ENCODE peak calls at places on chromosomes 3 and 15, in four cellular contexts. H is hepatocyte, F is dorsolateral prefrontal cortex, U is AG04450. D is an unnamed sample.

GRCh38 chr3:140188285-140188684 is 253.3 kb downstream of the CLSTN2 start:
- DNase-seq in H (no peak), F (no peak), U (no peak), D (no peak)

GRCh38 chr15:62993066-62993465 is 49.5 kb upstream of the TPM1 start:
- DNase-seq in H (no peak), F (no peak), U (no peak), D (no peak)

GRCh38 chr15:48370460-48370859 is 39.2 kb downstream of the DUT start:
- DNase-seq in H (no peak), F (no peak), U (no peak), D (no peak)

GRCh38 chr3:47347217-47347801 is 33.5 kb upstream of the PTPN23 start:
- DNase-seq in H (no peak), F (no peak), U (peak; percentile 55), D (no peak)

GRCh38 chr3:18558526-18558925 is 133.4 kb upstream of the SATB1 start:
- DNase-seq in H (no peak), F (no peak), U (no peak), D (no peak)

GRCh38 chr3:141998674-141999290 is 122.3 kb downstream of the ATP1B3 start:
- DNase-seq in H (no peak), F (no peak), U (no peak), D (no peak)

GRCh38 chr15:68631621-68632051 is 52.8 kb downstream of the CORO2B start:
- DNase-seq in H (no peak), F (no peak), U (no peak), D (no peak)

GRCh38 chr3:64224826-64225606 is at the start of gene PRICKLE2:
- DNase-seq in H (peak; percentile 56), F (peak; percentile 90), U (peak; percentile 60), D (peak; percentile 76)

GRCh38 chr15:57570994-57571393 is 20.7 kb upstream of the MYZAP start:
- DNase-seq in H (no peak), F (no peak), U (no peak), D (no peak)

GRCh38 chr3:190375250-190375649 is 12.7 kb upstream of the CLDN16 start:
- DNase-seq in H (no peak), F (no peak), U (no peak), D (no peak)

GRCh38 chr3:72289708-72290104 is 504.8 kb upstream of the PROK2 start:
- DNase-seq in H (no peak), F (no peak), U (no peak), D (no peak)

GRCh38 chr15:82810863-82811421 is 1.5 kb downstream of the WHAMM start:
- DNase-seq in H (no peak), F (no peak), U (no peak), D (no peak)

GRCh38 chr3:143507735-143508580 is 340.3 kb downstream of the SLC9A9 start:
- DNase-seq in H (no peak), F (no peak), U (peak; percentile 11), D (no peak)

GRCh38 chr3:102974333-102974732 is 539.5 kb downstream of the ZPLD1 start:
- DNase-seq in H (no peak), F (no peak), U (no peak), D (no peak)

GRCh38 chr3:102979202-102979601 is 544.4 kb downstream of the ZPLD1 start:
- DNase-seq in H (no peak), F (no peak), U (no peak), D (no peak)

GRCh38 chr3:102980379-102980726 is 545.5 kb downstream of the ZPLD1 start:
- DNase-seq in H (no peak), F (no peak), U (no peak), D (no peak)

DNA sequence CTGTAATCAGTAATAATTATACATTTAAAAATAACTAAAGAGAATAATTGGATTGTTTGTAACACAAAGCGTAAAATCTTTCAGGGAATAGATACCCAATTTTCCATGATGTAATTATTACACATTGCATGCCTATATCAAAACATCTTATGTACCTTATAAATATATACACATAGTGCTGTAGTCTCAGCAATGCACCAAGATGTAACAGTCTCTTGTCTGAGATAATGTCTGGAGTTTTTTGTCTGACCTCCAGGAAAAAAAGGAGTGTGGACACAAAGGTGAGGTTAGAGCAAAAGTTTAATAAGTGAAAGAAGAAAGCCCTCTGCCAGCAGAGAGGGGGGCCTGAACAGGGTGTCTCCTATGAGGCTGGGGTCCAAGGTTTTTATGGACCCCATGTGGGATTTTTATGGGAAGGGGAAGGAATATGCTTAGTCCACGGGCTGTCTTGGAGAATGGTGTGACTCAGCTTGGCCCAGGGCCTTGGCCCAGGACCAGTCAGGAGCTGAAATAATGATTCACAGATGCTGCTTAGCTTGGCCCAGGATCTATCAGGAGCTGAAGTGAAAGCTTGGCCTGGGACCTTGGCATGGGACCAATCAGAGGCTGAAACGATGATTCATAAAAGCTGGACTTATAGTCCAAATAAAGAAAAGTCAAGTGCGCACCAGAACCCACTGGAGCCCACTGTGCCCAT is 545.0 kb downstream of the ZPLD1 start:
- DNase-seq in H (peak; percentile 70), F (peak; percentile 37), U (peak; percentile 74), D (peak; percentile 73)
- H3K4me3 ChIP-seq in H (no peak overlapping the region), F (no peak overlapping the region), U (no peak overlapping the region), D (no peak overlapping the region)

GRCh38 chr3:194985031-194985578 is 285.9 kb downstream of the XXYLT1 start:
- DNase-seq in H (peak; percentile 78), F (no peak), U (peak; percentile 41), D (no peak)
- TF ChIP-seq CTCF in H (peak; percentile 50), F (no peak), U (peak; percentile 52), D (peak; percentile 19)

DNA sequence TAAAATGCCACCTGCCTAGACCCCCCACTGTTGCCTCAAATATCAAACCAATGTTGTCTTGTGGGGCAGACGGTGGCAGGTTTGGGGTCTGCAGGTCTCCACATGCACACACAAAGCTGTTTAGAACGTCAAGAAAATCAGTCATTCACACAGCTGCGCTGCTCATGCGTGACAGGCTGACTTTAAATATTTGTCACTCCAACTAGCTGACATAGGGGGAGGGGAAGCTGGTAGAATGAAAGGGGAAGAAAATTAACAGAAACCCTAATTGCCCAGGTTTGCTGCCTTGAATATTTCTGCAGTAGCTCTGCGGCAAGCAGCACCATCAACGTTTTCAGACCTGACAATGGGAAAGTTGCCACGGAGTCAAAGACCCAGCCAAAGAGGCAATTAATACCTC is 201.8 kb downstream of the ABHD5 start:
- DNase-seq in H (no peak), F (no peak), U (no peak), D (no peak)
- H3K4me3 ChIP-seq in H (no peak overlapping the region), F (no peak overlapping the region), U (no peak overlapping the region), D (no peak overlapping the region)

GRCh38 chr3:21405671-21406667 is 345.0 kb downstream of the ZNF385D start:
- DNase-seq in H (no peak), F (no peak), U (no peak), D (no peak)
- TF ChIP-seq CTCF in H (no peak), F (no peak), U (no peak), D (no peak)

DNA sequence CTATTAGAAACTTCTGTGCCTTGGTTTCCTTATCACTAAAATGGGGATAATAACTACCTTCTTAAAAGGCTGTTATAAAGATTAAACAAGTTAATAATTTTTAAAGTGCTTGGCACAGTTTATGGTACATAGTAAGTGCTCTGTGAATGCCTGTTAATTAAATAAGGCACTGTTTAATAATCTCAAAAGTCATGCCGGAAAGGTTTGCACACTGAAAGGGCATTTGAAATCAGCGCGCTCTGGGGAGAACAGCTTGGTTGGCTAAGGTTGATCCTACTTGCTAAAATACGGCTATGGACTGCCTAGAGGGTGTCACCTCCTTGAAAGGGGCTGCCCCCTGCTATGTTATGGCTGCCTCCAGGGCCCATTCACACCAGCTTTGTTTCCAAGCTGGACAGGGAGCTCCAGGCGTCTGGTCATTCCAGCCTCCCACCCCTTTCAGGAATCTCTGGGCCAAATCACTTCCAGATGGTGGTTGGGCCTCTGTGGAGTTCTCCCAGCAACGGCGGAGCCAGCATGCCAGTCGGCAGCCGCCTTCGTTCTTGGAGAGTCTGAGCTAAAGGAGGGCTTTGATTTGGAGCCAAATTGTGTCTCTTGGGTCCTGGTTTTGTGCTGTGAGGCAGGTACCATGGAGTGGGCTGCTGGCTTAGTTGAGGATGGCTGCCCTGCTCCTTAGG is 5.9 kb downstream of the FLNB start:
- DNase-seq in H (peak; percentile 72), F (peak; percentile 49), U (peak; percentile 76), D (peak; percentile 93)
- H3K4me3 ChIP-seq in H (no peak overlapping the region), F (no peak overlapping the region), U (peak overlapping the region; percentile 18), D (no peak overlapping the region)